ENCODE peak calls at places on chromosome 6, in four cellular contexts. One of them, this sample, is unnamed.

GRCh38 chr6:134002821-134003220 is 49.6 kb downstream of the SLC2A12 start:
- DNase-seq in progenitor cell of endocrine pancreas: no peak
- DNase-seq in CD8-positive, alpha-beta memory T cell: no peak
- DNase-seq in D341Med: no peak
- DNase-seq in this sample: no peak

GRCh38 chr6:167409078-167409477 is 84.2 kb downstream of the TTLL2 start:
- DNase-seq in progenitor cell of endocrine pancreas: no peak
- DNase-seq in CD8-positive, alpha-beta memory T cell: no peak
- DNase-seq in D341Med: no peak
- DNase-seq in this sample: no peak

GRCh38 chr6:109718991-109719390 is 27.9 kb downstream of the FIG4 start:
- DNase-seq in progenitor cell of endocrine pancreas: no peak
- DNase-seq in CD8-positive, alpha-beta memory T cell: no peak
- DNase-seq in D341Med: no peak
- DNase-seq in this sample: no peak

GRCh38 chr6:113352029-113352801 is 504.9 kb upstream of the MARCKS start:
- DNase-seq in progenitor cell of endocrine pancreas: no peak
- DNase-seq in CD8-positive, alpha-beta memory T cell: no peak
- DNase-seq in D341Med: no peak
- DNase-seq in this sample: no peak

GRCh38 chr6:32112436-32112980 is 3.4 kb upstream of the TNXB start:
- DNase-seq in progenitor cell of endocrine pancreas: no peak
- DNase-seq in CD8-positive, alpha-beta memory T cell: no peak
- DNase-seq in D341Med: no peak
- DNase-seq in this sample: no peak

GRCh38 chr6:157724138-157724537 is 98.9 kb upstream of the SNX9 start:
- DNase-seq in progenitor cell of endocrine pancreas: no peak
- DNase-seq in CD8-positive, alpha-beta memory T cell: no peak
- DNase-seq in D341Med: no peak
- DNase-seq in this sample: no peak

GRCh38 chr6:121726596-121726995 is 291.1 kb downstream of the GJA1 start:
- DNase-seq in progenitor cell of endocrine pancreas: no peak
- DNase-seq in CD8-positive, alpha-beta memory T cell: no peak
- DNase-seq in D341Med: no peak
- DNase-seq in this sample: no peak

GRCh38 chr6:155276638-155277037 is 12.8 kb downstream of the CLDN20 start:
- DNase-seq in progenitor cell of endocrine pancreas: no peak
- DNase-seq in CD8-positive, alpha-beta memory T cell: no peak
- DNase-seq in D341Med: no peak
- DNase-seq in this sample: no peak

GRCh38 chr6:12841619-12842018 is 125.1 kb downstream of the PHACTR1 start:
- DNase-seq in progenitor cell of endocrine pancreas: no peak
- DNase-seq in CD8-positive, alpha-beta memory T cell: no peak
- DNase-seq in D341Med: no peak
- DNase-seq in this sample: no peak

GRCh38 chr6:47434372-47435253 is 43.0 kb upstream of the CD2AP start:
- DNase-seq in progenitor cell of endocrine pancreas: no peak
- DNase-seq in CD8-positive, alpha-beta memory T cell: no peak
- DNase-seq in D341Med: no peak
- DNase-seq in this sample: no peak

GRCh38 chr6:46909371-46909770 is 12.4 kb downstream of the ADGRF5 start:
- DNase-seq in progenitor cell of endocrine pancreas: no peak
- DNase-seq in CD8-positive, alpha-beta memory T cell: no peak
- DNase-seq in D341Med: no peak
- DNase-seq in this sample: no peak

GRCh38 chr6:44002071-44002590 is 125.1 kb downstream of the MRPL14 start:
- DNase-seq in progenitor cell of endocrine pancreas: peak
- DNase-seq in CD8-positive, alpha-beta memory T cell: no peak
- DNase-seq in D341Med: peak
- DNase-seq in this sample: no peak

GRCh38 chr6:31243508-31243907 is 28.4 kb downstream of the HLA-C start:
- DNase-seq in progenitor cell of endocrine pancreas: no peak
- DNase-seq in CD8-positive, alpha-beta memory T cell: no peak
- DNase-seq in D341Med: no peak
- DNase-seq in this sample: no peak

GRCh38 chr6:34648808-34649207 is 47.8 kb downstream of the ILRUN start:
- DNase-seq in progenitor cell of endocrine pancreas: no peak
- DNase-seq in CD8-positive, alpha-beta memory T cell: no peak
- DNase-seq in D341Med: no peak
- DNase-seq in this sample: no peak

GRCh38 chr6:106579281-106579680 is 50.0 kb downstream of the RTN4IP1 start:
- DNase-seq in progenitor cell of endocrine pancreas: no peak
- DNase-seq in CD8-positive, alpha-beta memory T cell: no peak
- DNase-seq in D341Med: no peak
- DNase-seq in this sample: no peak

GRCh38 chr6:80210618-80211017 is 104.1 kb downstream of the BCKDHB start:
- DNase-seq in progenitor cell of endocrine pancreas: no peak
- DNase-seq in CD8-positive, alpha-beta memory T cell: no peak
- DNase-seq in D341Med: no peak
- DNase-seq in this sample: no peak

GRCh38 chr6:106069478-106069877 is 16.7 kb upstream of the PRDM1 start:
- DNase-seq in progenitor cell of endocrine pancreas: no peak
- DNase-seq in CD8-positive, alpha-beta memory T cell: no peak
- DNase-seq in D341Med: peak
- DNase-seq in this sample: no peak

GRCh38 chr6:17469006-17469972 is 75.9 kb downstream of the CAP2 start:
- DNase-seq in progenitor cell of endocrine pancreas: no peak
- DNase-seq in CD8-positive, alpha-beta memory T cell: no peak
- DNase-seq in D341Med: no peak
- DNase-seq in this sample: no peak

GRCh38 chr6:3627501-3627900 is 124.0 kb downstream of the PXDC1 start:
- DNase-seq in progenitor cell of endocrine pancreas: no peak
- DNase-seq in CD8-positive, alpha-beta memory T cell: no peak
- DNase-seq in D341Med: no peak
- DNase-seq in this sample: no peak

GRCh38 chr6:16092140-16092539 is 36.7 kb upstream of the MYLIP start:
- DNase-seq in progenitor cell of endocrine pancreas: no peak
- DNase-seq in CD8-positive, alpha-beta memory T cell: no peak
- DNase-seq in D341Med: no peak
- DNase-seq in this sample: no peak

GRCh38 chr6:9308284-9308683 is 872.9 kb upstream of the SLC35B3 start:
- DNase-seq in progenitor cell of endocrine pancreas: no peak
- DNase-seq in CD8-positive, alpha-beta memory T cell: no peak
- DNase-seq in D341Med: no peak
- DNase-seq in this sample: no peak

GRCh38 chr6:16712931-16713484 is 48.3 kb downstream of the ATXN1 start:
- DNase-seq in progenitor cell of endocrine pancreas: no peak
- DNase-seq in CD8-positive, alpha-beta memory T cell: no peak
- DNase-seq in D341Med: no peak
- DNase-seq in this sample: no peak

GRCh38 chr6:129812145-129812777 is 48.9 kb downstream of the TMEM244 start:
- DNase-seq in progenitor cell of endocrine pancreas: no peak
- DNase-seq in CD8-positive, alpha-beta memory T cell: no peak
- DNase-seq in D341Med: no peak
- DNase-seq in this sample: no peak

GRCh38 chr6:129785081-129785755 is 75.2 kb upstream of the ARHGAP18 start:
- DNase-seq in progenitor cell of endocrine pancreas: no peak
- DNase-seq in CD8-positive, alpha-beta memory T cell: no peak
- DNase-seq in D341Med: no peak
- DNase-seq in this sample: no peak

GRCh38 chr6:125597411-125598253 is 151.8 kb upstream of the HEY2 start:
- DNase-seq in progenitor cell of endocrine pancreas: no peak
- DNase-seq in CD8-positive, alpha-beta memory T cell: no peak
- DNase-seq in D341Med: no peak
- DNase-seq in this sample: no peak

GRCh38 chr6:44128020-44128917 is 915 bp downstream of the TMEM63B start:
- DNase-seq in progenitor cell of endocrine pancreas: peak
- DNase-seq in CD8-positive, alpha-beta memory T cell: no peak
- DNase-seq in D341Med: peak
- DNase-seq in this sample: no peak

GRCh38 chr6:146857960-146858308 is 259.2 kb downstream of the ADGB start:
- DNase-seq in progenitor cell of endocrine pancreas: no peak
- DNase-seq in CD8-positive, alpha-beta memory T cell: no peak
- DNase-seq in D341Med: peak
- DNase-seq in this sample: no peak

This sample was measured in naive thymus-derived CD8-positive, alpha-beta T cell.